ENCODE peak calls at places on chromosomes 5 and 9, in five cellular contexts. U is A549, Q is HepG2, Z is IMR-90, B is H1. O is an unnamed sample.

GRCh38 chr5:35129921-35130485 is 82.3 kb upstream of the AGXT2 start:
- DNase-seq in U (no peak), Q (no peak), Z (peak), B (no peak), O (no peak)

GRCh38 chr9:123569343-123569694 is 213.3 kb downstream of the CRB2 start:
- DNase-seq in U (no peak), Q (no peak), Z (no peak), B (no peak), O (no peak)

GRCh38 chr9:20402273-20402875 is 219.9 kb downstream of the MLLT3 start:
- DNase-seq in U (peak), Q (no peak), Z (peak), B (no peak), O (no peak)

GRCh38 chr5:66981705-66982387 is 214.8 kb downstream of the CD180 start:
- DNase-seq in U (no peak), Q (no peak), Z (no peak), B (no peak), O (no peak)

GRCh38 chr9:86329649-86330048 is 24.6 kb downstream of the TUT7 start:
- DNase-seq in U (no peak), Q (no peak), Z (peak), B (no peak), O (no peak)

GRCh38 chr9:81479573-81479972 is 209.8 kb downstream of the TLE1 start:
- DNase-seq in U (no peak), Q (no peak), Z (no peak), B (no peak), O (no peak)

GRCh38 chr5:122608222-122608621 is 166.7 kb upstream of the SNX2 start:
- DNase-seq in U (no peak), Q (no peak), Z (no peak), B (no peak), O (no peak)

GRCh38 chr9:97703437-97704326 is 6.5 kb upstream of the XPA start:
- DNase-seq in U (peak), Q (peak), Z (peak), B (no peak), O (peak)

GRCh38 chr9:115411993-115412452 is 294.1 kb upstream of the TNC start:
- DNase-seq in U (no peak), Q (no peak), Z (peak), B (no peak), O (no peak)

GRCh38 chr5:157710887-157711286 is 20.3 kb upstream of the THG1L start:
- DNase-seq in U (no peak), Q (no peak), Z (peak), B (no peak), O (no peak)

GRCh38 chr5:6686916-6687409 is 26.3 kb upstream of the TENT4A start:
- DNase-seq in U (no peak), Q (peak), Z (peak), B (no peak), O (no peak)

GRCh38 chr5:132026516-132027008 is 15.1 kb upstream of the ACSL6 start:
- DNase-seq in U (no peak), Q (no peak), Z (no peak), B (no peak), O (no peak)

GRCh38 chr9:34783951-34784487 is 74.1 kb upstream of the CCL21 start:
- DNase-seq in U (no peak), Q (no peak), Z (no peak), B (no peak), O (no peak)

GRCh38 chr5:132090107-132090506 is 16.5 kb downstream of the CSF2 start:
- DNase-seq in U (peak), Q (no peak), Z (peak), B (no peak), O (no peak)

GRCh38 chr5:142826093-142826492 is 55.9 kb downstream of the ARHGAP26 start:
- DNase-seq in U (no peak), Q (no peak), Z (no peak), B (no peak), O (no peak)

GRCh38 chr5:161167001-161167765 is 315.2 kb upstream of the ATP10B start:
- DNase-seq in U (no peak), Q (no peak), Z (no peak), B (no peak), O (no peak)

GRCh38 chr9:137319976-137320551 is 18.0 kb upstream of the NRARP start:
- DNase-seq in U (no peak), Q (no peak), Z (no peak), B (no peak), O (no peak)

GRCh38 chr5:67636850-67637524 is 440.4 kb upstream of the CD180 start:
- DNase-seq in U (no peak), Q (no peak), Z (no peak), B (no peak), O (no peak)

GRCh38 chr9:17003576-17004240 is 131.1 kb upstream of the CNTLN start:
- DNase-seq in U (no peak), Q (no peak), Z (peak), B (no peak), O (no peak)

GRCh38 chr9:121741198-121741918 is 89.9 kb downstream of the DAB2IP start:
- DNase-seq in U (no peak), Q (no peak), Z (no peak), B (no peak), O (no peak)

GRCh38 chr5:7876867-7877266 is 7.9 kb downstream of the MTRR start:
- DNase-seq in U (no peak), Q (no peak), Z (peak), B (no peak), O (no peak)

GRCh38 chr5:142484821-142485387 is 160.1 kb upstream of the SPRY4 start:
- DNase-seq in U (no peak), Q (peak), Z (peak), B (no peak), O (no peak)

GRCh38 chr5:77409870-77410621 is 82.1 kb downstream of the WDR41 start:
- DNase-seq in U (no peak), Q (no peak), Z (no peak), B (no peak), O (no peak)

GRCh38 chr5:55063220-55063863 is 39.1 kb upstream of the GZMA start:
- DNase-seq in U (no peak), Q (no peak), Z (peak), B (no peak), O (no peak)

GRCh38 chr9:134055981-134056461 is 11.8 kb downstream of the BRD3 start:
- DNase-seq in U (peak), Q (no peak), Z (peak), B (no peak), O (no peak)

GRCh38 chr5:173383711-173384110 is 55.5 kb upstream of the STC2 start:
- DNase-seq in U (no peak), Q (no peak), Z (peak), B (no peak), O (no peak)

GRCh38 chr5:135491552-135492318 is 39.6 kb upstream of the TIFAB start:
- DNase-seq in U (no peak), Q (peak), Z (no peak), B (no peak), O (no peak)

GRCh38 chr9:119004618-119004990 is 364.6 kb downstream of the BRINP1 start:
- DNase-seq in U (peak), Q (peak), Z (peak), B (no peak), O (no peak)

GRCh38 chr5:137341831-137342230 is 157.3 kb downstream of the SPOCK1 start:
- DNase-seq in U (no peak), Q (no peak), Z (no peak), B (no peak), O (no peak)

GRCh38 chr5:119267958-119268386 is 87.8 kb upstream of the TNFAIP8 start:
- DNase-seq in U (peak), Q (peak), Z (peak), B (peak), O (peak)

GRCh38 chr5:83444445-83444844 is 27.1 kb upstream of the VCAN start:
- DNase-seq in U (no peak), Q (no peak), Z (no peak), B (no peak), O (no peak)

GRCh38 chr5:173730610-173731302 is 114.3 kb upstream of the BOD1 start:
- DNase-seq in U (no peak), Q (no peak), Z (no peak), B (no peak), O (no peak)

GRCh38 chr5:157217289-157218024 is 36.8 kb downstream of the ITK start:
- DNase-seq in U (no peak), Q (no peak), Z (no peak), B (no peak), O (no peak)

GRCh38 chr9:97276310-97276852 is 31.1 kb upstream of the CCDC180 start:
- DNase-seq in U (no peak), Q (no peak), Z (no peak), B (no peak), O (no peak)

GRCh38 chr5:56530739-56531138 is 284.6 kb upstream of the MAP3K1 start:
- DNase-seq in U (no peak), Q (no peak), Z (no peak), B (no peak), O (no peak)

GRCh38 chr5:3412146-3412545 is 183.5 kb upstream of the IRX1 start:
- DNase-seq in U (no peak), Q (no peak), Z (no peak), B (no peak), O (no peak)

GRCh38 chr5:178118345-178118744 is 5.0 kb downstream of the N4BP3 start:
- DNase-seq in U (no peak), Q (no peak), Z (no peak), B (no peak), O (no peak)

GRCh38 chr9:468766-469496 is 254.3 kb downstream of the DOCK8 start:
- DNase-seq in U (no peak), Q (no peak), Z (no peak), B (no peak), O (no peak)

GRCh38 chr5:95262933-95263660 is 21.8 kb downstream of the MCTP1 start:
- DNase-seq in U (no peak), Q (peak), Z (no peak), B (no peak), O (no peak)

GRCh38 chr9:100087218-100087617 is 11.6 kb downstream of the ERP44 start:
- DNase-seq in U (no peak), Q (no peak), Z (peak), B (no peak), O (no peak)

GRCh38 chr9:89368978-89369377 is 50.7 kb downstream of the SECISBP2 start:
- DNase-seq in U (no peak), Q (no peak), Z (no peak), B (no peak), O (no peak)
- TF ChIP-seq MAFK in U (no peak), Q (no peak), Z (no peak), B (no peak), O (no peak)

GRCh38 chr5:1371602-1372342 is 26.9 kb upstream of the CLPTM1L start:
- DNase-seq in U (no peak), Q (no peak), Z (no peak), B (no peak), O (no peak)

GRCh38 chr5:1374030-1374679 is 29.3 kb upstream of the CLPTM1L start:
- DNase-seq in U (no peak), Q (no peak), Z (no peak), B (no peak), O (no peak)

GRCh38 chr5:1375871-1376850 is 31.3 kb upstream of the CLPTM1L start:
- DNase-seq in U (no peak), Q (no peak), Z (no peak), B (no peak), O (no peak)

GRCh38 chr5:1376921-1377320 is 32.0 kb upstream of the CLPTM1L start:
- DNase-seq in U (no peak), Q (no peak), Z (no peak), B (no peak), O (no peak)

GRCh38 chr5:1374680-1375055 is 29.8 kb upstream of the CLPTM1L start:
- DNase-seq in U (no peak), Q (no peak), Z (no peak), B (no peak), O (no peak)
- TF ChIP-seq MAFK in U (no peak), Q (no peak), Z (no peak), B (no peak), O (no peak)

GRCh38 chr9:1513105-1513504 is 462.9 kb downstream of the DMRT2 start:
- DNase-seq in U (no peak), Q (no peak), Z (no peak), B (no peak), O (no peak)
- TF ChIP-seq MAFK in U (no peak), Q (no peak), Z (no peak), B (no peak), O (no peak)

GRCh38 chr5:78536797-78537196 is 111.8 kb downstream of the LHFPL2 start:
- DNase-seq in U (no peak), Q (no peak), Z (no peak), B (no peak), O (no peak)

GRCh38 chr5:78537406-78537805 is 111.2 kb downstream of the LHFPL2 start:
- DNase-seq in U (no peak), Q (no peak), Z (no peak), B (no peak), O (no peak)

GRCh38 chr5:78540335-78541057 is 108.1 kb downstream of the LHFPL2 start:
- DNase-seq in U (no peak), Q (no peak), Z (no peak), B (no peak), O (no peak)

GRCh38 chr5:78538240-78538850 is 110.2 kb downstream of the LHFPL2 start:
- DNase-seq in U (no peak), Q (no peak), Z (no peak), B (no peak), O (no peak)

DNA sequence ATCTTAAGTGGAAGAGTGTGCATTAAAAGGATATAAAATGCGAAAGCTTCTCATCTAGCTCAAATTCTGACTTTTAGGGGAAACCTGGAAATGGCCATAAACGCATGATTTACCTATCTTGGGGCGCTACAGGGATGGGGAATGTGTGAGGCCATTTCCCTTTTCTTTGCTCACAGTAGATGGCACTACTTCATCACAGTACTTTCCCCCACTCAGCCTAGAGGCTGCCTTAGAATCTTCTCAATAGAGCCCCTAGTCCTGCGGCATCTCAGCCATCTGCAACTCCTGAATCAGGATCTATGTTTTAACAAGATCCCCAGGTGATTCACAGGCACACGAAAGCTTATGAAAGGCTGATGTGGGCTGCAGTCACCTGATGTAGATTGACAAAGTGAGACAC is 110.8 kb downstream of the LHFPL2 start:
- DNase-seq in U (peak), Q (peak), Z (peak), B (no peak), O (peak)
- TF ChIP-seq MAFK in U (no peak), Q (no peak), Z (no peak), B (no peak), O (no peak)

DNA sequence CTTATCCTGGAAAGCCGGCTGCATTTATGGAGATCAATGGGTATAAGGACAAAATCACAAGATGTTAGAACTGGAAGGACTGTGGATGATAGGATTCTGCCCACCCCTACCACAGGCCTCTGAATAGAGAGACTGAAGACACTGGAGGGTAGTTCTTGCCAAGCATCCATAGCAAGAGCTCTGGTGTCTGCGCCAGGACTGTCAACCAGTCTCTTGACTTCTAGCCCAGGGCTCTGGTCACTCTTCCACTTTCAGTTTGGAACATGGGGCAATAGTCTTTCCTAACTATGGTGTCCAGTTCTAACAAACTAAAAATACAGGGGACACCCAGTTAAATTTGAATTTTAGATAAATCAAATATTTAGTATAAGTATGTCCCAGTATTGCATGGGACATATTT is 23.4 kb downstream of the LARP1 start:
- DNase-seq in U (no peak), Q (no peak), Z (no peak), B (no peak), O (no peak)
- TF ChIP-seq MAFK in U (no peak), Q (no peak), Z (no peak), B (no peak), O (no peak)

DNA sequence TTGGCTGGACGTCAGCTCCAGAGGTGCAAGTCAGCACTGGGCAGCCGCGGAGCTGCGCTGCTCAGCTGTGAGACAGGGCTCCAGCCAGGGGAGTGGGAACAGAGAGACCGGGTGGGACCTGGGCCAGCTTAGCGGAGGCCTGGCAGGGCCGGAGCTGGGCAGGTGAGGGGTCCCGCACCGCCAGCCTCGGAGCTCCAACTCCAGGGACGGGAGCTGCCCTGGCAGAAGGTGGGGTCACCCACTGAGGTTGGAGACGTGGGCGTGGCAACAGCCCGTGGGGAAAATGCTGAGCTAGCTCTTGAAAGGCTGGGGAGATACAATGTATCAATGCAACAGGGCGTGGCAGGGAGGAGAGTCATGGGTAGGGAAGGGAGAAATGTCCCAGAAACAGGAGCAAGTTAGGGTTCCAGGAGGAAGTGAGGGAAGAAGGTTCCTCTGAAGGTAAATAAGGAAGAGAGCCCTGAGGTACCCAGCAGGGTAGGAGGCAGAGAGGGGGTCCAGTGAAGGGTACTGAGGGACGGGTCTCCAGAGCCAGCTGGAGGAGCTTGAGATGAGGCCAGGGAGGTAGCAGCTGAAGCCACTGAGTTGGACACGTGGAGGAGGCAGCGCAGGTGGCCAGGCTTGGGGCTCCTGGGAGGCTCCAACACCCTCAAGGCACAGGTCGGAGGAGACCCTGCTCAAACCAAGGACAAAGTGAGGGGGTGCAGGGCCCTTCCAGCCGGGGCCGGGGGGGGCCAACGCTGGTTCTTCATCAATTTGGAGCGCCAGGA is 736 bp upstream of the NKD2 start:
- DNase-seq in U (no peak), Q (no peak), Z (no peak), B (no peak), O (no peak)
- TF ChIP-seq MAFK in U (peak), Q (no peak), Z (no peak), B (no peak), O (no peak)

DNA sequence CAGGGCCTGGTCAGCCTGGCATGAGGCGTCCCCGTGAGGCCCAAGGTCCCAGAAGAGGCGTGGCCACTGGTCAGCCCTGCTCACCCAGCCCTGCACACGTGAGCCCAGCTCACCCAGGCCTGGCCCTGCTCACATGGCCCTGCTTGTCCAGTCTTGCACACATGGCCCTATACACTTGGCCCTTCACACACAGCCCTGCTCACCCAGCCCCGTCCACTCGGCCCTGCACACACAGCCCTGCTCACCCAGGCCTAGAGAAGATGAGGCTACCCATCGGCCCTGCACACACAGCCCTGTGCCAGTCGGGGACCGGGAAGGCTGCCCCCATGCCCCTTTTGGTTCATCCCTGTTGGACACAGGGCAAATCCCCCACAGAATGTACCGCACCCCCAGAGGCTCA is 28.4 kb downstream of the ZDHHC11B start:
- DNase-seq in U (no peak), Q (no peak), Z (no peak), B (no peak), O (no peak)
- TF ChIP-seq MAFK in U (no peak), Q (no peak), Z (no peak), B (no peak), O (no peak)

GRCh38 chr9:95091574-95091970 is 225.9 kb downstream of the FANCC start:
- DNase-seq in U (peak), Q (no peak), Z (peak), B (no peak), O (no peak)
- TF ChIP-seq MAFK in U (no peak), Q (no peak), Z (no peak), B (no peak), O (no peak)

GRCh38 chr9:4891674-4892073 is 93.4 kb upstream of the JAK2 start:
- DNase-seq in U (no peak), Q (no peak), Z (no peak), B (no peak), O (no peak)

GRCh38 chr9:4886698-4887097 is 94.0 kb downstream of the RCL1 start:
- DNase-seq in U (no peak), Q (no peak), Z (no peak), B (no peak), O (no peak)

GRCh38 chr9:4890929-4891328 is 94.1 kb upstream of the JAK2 start:
- DNase-seq in U (no peak), Q (no peak), Z (no peak), B (no peak), O (no peak)

GRCh38 chr9:4890242-4890641 is 94.8 kb upstream of the JAK2 start:
- DNase-seq in U (no peak), Q (no peak), Z (no peak), B (no peak), O (no peak)

GRCh38 chr9:4887556-4887955 is 94.8 kb downstream of the RCL1 start:
- DNase-seq in U (no peak), Q (no peak), Z (peak), B (no peak), O (no peak)
- TF ChIP-seq MAFK in U (no peak), Q (no peak), Z (no peak), B (no peak), O (no peak)

O was measured in K562.